ENCODE peak calls at places on chromosomes 1 and 21, in five cellular contexts. X is IMR-90, F is sigmoid colon, S is thyroid gland, E is GM12878. I is an unnamed sample. For H3K9me3, the result is how much of the 10 kb centered on the place peaks cover.

GRCh38 chr1:205346956-205347574 is 9.7 kb downstream of the KLHDC8A start:
- DNase-seq in E (no peak), F (no peak), X (no peak), S (peak), I (peak)

GRCh38 chr1:153608089-153608672 is 4.8 kb downstream of the S100A16 start:
- DNase-seq in S (no peak), X (no peak), E (no peak), F (no peak), I (no peak)

GRCh38 chr1:231170875-231171274 is 9.0 kb downstream of the TRIM67 start:
- DNase-seq in X (no peak), E (no peak), F (no peak), S (no peak), I (no peak)

GRCh38 chr21:45408271-45408791 is 3.4 kb downstream of the COL18A1 start:
- DNase-seq in X (no peak), E (no peak), F (peak), S (no peak), I (no peak)

GRCh38 chr1:36843906-36844610 is 190.3 kb downstream of the GRIK3 start:
- DNase-seq in E (no peak), S (no peak), X (no peak), F (no peak), I (no peak)

GRCh38 chr1:109569323-109569722 is 20.9 kb downstream of the GNAI3 start:
- DNase-seq in F (no peak), S (no peak), X (no peak), E (no peak), I (no peak)

GRCh38 chr1:13775446-13775845 is 75.5 kb downstream of the PRDM2 start:
- DNase-seq in X (peak), E (no peak), F (no peak), S (no peak), I (no peak)

GRCh38 chr1:70899735-70900134 is 147.9 kb downstream of the PTGER3 start:
- DNase-seq in S (no peak), F (no peak), X (no peak), E (no peak), I (no peak)

GRCh38 chr1:160403244-160403643 is 2.9 kb downstream of the VANGL2 start:
- DNase-seq in X (no peak), F (no peak), S (no peak), E (no peak), I (no peak)

GRCh38 chr1:242826706-242827336 is 302.3 kb upstream of the PLD5 start:
- DNase-seq in E (no peak), S (no peak), F (no peak), X (no peak), I (no peak)

GRCh38 chr1:242827538-242827937 is 303.0 kb upstream of the PLD5 start:
- DNase-seq in E (no peak), X (no peak), S (no peak), F (no peak), I (no peak)

GRCh38 chr1:242824435-242824834 is 299.9 kb upstream of the PLD5 start:
- DNase-seq in E (no peak), S (no peak), X (no peak), F (no peak), I (no peak)

GRCh38 chr1:242828199-242828598 is 303.7 kb upstream of the PLD5 start:
- DNase-seq in F (no peak), X (no peak), S (no peak), E (no peak), I (no peak)

GRCh38 chr1:242828828-242829227 is 304.3 kb upstream of the PLD5 start:
- DNase-seq in F (no peak), E (no peak), S (no peak), X (no peak), I (no peak)
- TF ChIP-seq POLR2A in F (no peak), E (no peak), S (no peak), X (no peak), I (no peak)

GRCh38 chr1:66426231-66426853 is 107.6 kb upstream of the SGIP1 start:
- DNase-seq in S (no peak), F (no peak), X (no peak), E (no peak), I (no peak)
- H3K9me3 ChIP-seq in S (under half), F (under half), X (under half), E (under half), I (under half)

DNA sequence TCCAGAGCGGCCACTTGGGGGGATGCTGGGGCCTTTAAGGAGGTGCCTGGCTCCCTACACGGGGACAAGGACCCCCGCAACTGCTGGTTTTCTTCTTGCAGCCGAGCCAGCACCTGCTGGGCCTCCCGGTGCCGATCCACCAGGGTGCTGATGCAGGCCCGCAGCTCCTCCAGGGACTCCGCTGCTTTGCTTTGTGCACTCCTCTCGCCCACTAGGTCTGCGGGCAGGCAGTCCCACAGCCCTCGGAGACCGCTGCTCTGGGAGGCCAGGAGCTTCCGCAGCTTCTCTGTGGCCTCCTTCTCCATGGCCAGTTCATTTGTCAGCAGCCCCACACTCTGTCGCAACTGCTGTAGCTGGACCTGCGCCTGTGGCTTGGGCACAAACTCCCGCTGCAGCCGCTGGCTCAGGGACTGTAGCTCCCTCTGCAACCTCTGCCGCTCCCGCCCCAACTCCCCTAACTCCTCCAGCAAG is 13.2 kb downstream of the ANKRD35 start:
- DNase-seq in F (peak), E (no peak), X (peak), S (no peak), I (peak)
- TF ChIP-seq POLR2A in F (peak), E (no peak), X (no peak), S (no peak), I (no peak)

GRCh38 chr1:29567257-29567656 is 330.9 kb downstream of the PTPRU start:
- DNase-seq in E (no peak), F (no peak), X (no peak), S (no peak), I (no peak)
- H3K9me3 ChIP-seq in E (under half), F (under half), X (under half), S (under half), I (under half)

I was measured in Peyer's patch.